ENCODE peak calls at places on chromosome 10, in ten cellular contexts. One of them, this sample, is unnamed.

GRCh38 chr10:125151170-125151823 is 9.1 kb downstream of the CTBP2 start:
- DNase-seq in hepatocyte: no peak
- DNase-seq in PC-3: no peak
- DNase-seq in gastrocnemius medialis: no peak
- DNase-seq in OCI-LY7: no peak
- DNase-seq in A549: no peak
- DNase-seq in tibial artery: peak
- DNase-seq in uterus: no peak
- DNase-seq in adrenal gland: no peak
- DNase-seq in right atrium auricular region: no peak
- DNase-seq in this sample: no peak

GRCh38 chr10:122424059-122424458 is 30.4 kb upstream of the ARMS2 start:
- DNase-seq in hepatocyte: no peak
- DNase-seq in PC-3: no peak
- DNase-seq in gastrocnemius medialis: no peak
- DNase-seq in OCI-LY7: no peak
- DNase-seq in A549: no peak
- DNase-seq in tibial artery: no peak
- DNase-seq in uterus: no peak
- DNase-seq in adrenal gland: no peak
- DNase-seq in right atrium auricular region: no peak
- DNase-seq in this sample: no peak

GRCh38 chr10:29533696-29534285 is 101.0 kb downstream of the SVIL start:
- DNase-seq in hepatocyte: no peak
- DNase-seq in PC-3: no peak
- DNase-seq in gastrocnemius medialis: peak
- DNase-seq in OCI-LY7: no peak
- DNase-seq in A549: no peak
- DNase-seq in tibial artery: no peak
- DNase-seq in uterus: no peak
- DNase-seq in adrenal gland: no peak
- DNase-seq in right atrium auricular region: no peak
- DNase-seq in this sample: no peak

GRCh38 chr10:68212721-68213352 is 19.1 kb downstream of the ATOH7 start:
- DNase-seq in hepatocyte: peak
- DNase-seq in PC-3: peak
- DNase-seq in gastrocnemius medialis: no peak
- DNase-seq in OCI-LY7: peak
- DNase-seq in A549: no peak
- DNase-seq in tibial artery: no peak
- DNase-seq in uterus: no peak
- DNase-seq in adrenal gland: no peak
- DNase-seq in right atrium auricular region: no peak
- DNase-seq in this sample: no peak

GRCh38 chr10:19728376-19728775 is 87.9 kb upstream of the PLXDC2 start:
- DNase-seq in hepatocyte: no peak
- DNase-seq in PC-3: no peak
- DNase-seq in gastrocnemius medialis: no peak
- DNase-seq in OCI-LY7: no peak
- DNase-seq in A549: no peak
- DNase-seq in tibial artery: no peak
- DNase-seq in uterus: no peak
- DNase-seq in adrenal gland: no peak
- DNase-seq in right atrium auricular region: no peak
- DNase-seq in this sample: no peak

GRCh38 chr10:310371-310770 is 175.1 kb downstream of the ZMYND11 start:
- DNase-seq in hepatocyte: no peak
- DNase-seq in PC-3: no peak
- DNase-seq in gastrocnemius medialis: no peak
- DNase-seq in OCI-LY7: no peak
- DNase-seq in A549: no peak
- DNase-seq in tibial artery: no peak
- DNase-seq in uterus: no peak
- DNase-seq in adrenal gland: no peak
- DNase-seq in right atrium auricular region: no peak
- DNase-seq in this sample: no peak

GRCh38 chr10:31069411-31069810 is 37.7 kb upstream of the ZNF438 start:
- DNase-seq in hepatocyte: no peak
- DNase-seq in PC-3: no peak
- DNase-seq in gastrocnemius medialis: no peak
- DNase-seq in OCI-LY7: no peak
- DNase-seq in A549: no peak
- DNase-seq in tibial artery: no peak
- DNase-seq in uterus: no peak
- DNase-seq in adrenal gland: no peak
- DNase-seq in right atrium auricular region: no peak
- DNase-seq in this sample: no peak

GRCh38 chr10:129956902-129957673 is 7.0 kb downstream of the EBF3 start:
- DNase-seq in hepatocyte: no peak
- DNase-seq in PC-3: no peak
- DNase-seq in gastrocnemius medialis: no peak
- DNase-seq in OCI-LY7: no peak
- DNase-seq in A549: no peak
- DNase-seq in tibial artery: peak
- DNase-seq in uterus: no peak
- DNase-seq in adrenal gland: no peak
- DNase-seq in right atrium auricular region: no peak
- DNase-seq in this sample: no peak

GRCh38 chr10:34018811-34019210 is 684.3 kb upstream of the NRP1 start:
- DNase-seq in hepatocyte: no peak
- DNase-seq in PC-3: peak
- DNase-seq in gastrocnemius medialis: no peak
- DNase-seq in OCI-LY7: no peak
- DNase-seq in A549: no peak
- DNase-seq in tibial artery: no peak
- DNase-seq in uterus: no peak
- DNase-seq in adrenal gland: no peak
- DNase-seq in right atrium auricular region: no peak
- DNase-seq in this sample: no peak

GRCh38 chr10:73228247-73228646 is 18.8 kb downstream of the DNAJC9 start:
- DNase-seq in hepatocyte: no peak
- DNase-seq in PC-3: no peak
- DNase-seq in gastrocnemius medialis: no peak
- DNase-seq in OCI-LY7: no peak
- DNase-seq in A549: no peak
- DNase-seq in tibial artery: no peak
- DNase-seq in uterus: no peak
- DNase-seq in adrenal gland: no peak
- DNase-seq in right atrium auricular region: no peak
- DNase-seq in this sample: no peak

GRCh38 chr10:49667991-49668390 is 11.5 kb upstream of the C10orf53 start:
- DNase-seq in hepatocyte: no peak
- DNase-seq in PC-3: no peak
- DNase-seq in gastrocnemius medialis: no peak
- DNase-seq in OCI-LY7: no peak
- DNase-seq in A549: no peak
- DNase-seq in tibial artery: no peak
- DNase-seq in uterus: no peak
- DNase-seq in adrenal gland: no peak
- DNase-seq in right atrium auricular region: no peak
- DNase-seq in this sample: no peak

GRCh38 chr10:92712016-92712889 is 22.5 kb downstream of the HHEX start:
- DNase-seq in hepatocyte: no peak
- DNase-seq in PC-3: no peak
- DNase-seq in gastrocnemius medialis: no peak
- DNase-seq in OCI-LY7: peak
- DNase-seq in A549: no peak
- DNase-seq in tibial artery: no peak
- DNase-seq in uterus: no peak
- DNase-seq in adrenal gland: no peak
- DNase-seq in right atrium auricular region: no peak
- DNase-seq in this sample: no peak

GRCh38 chr10:131546086-131546810 is 234.7 kb upstream of the TCERG1L start:
- DNase-seq in hepatocyte: peak
- DNase-seq in PC-3: peak
- DNase-seq in gastrocnemius medialis: no peak
- DNase-seq in OCI-LY7: no peak
- DNase-seq in A549: no peak
- DNase-seq in tibial artery: no peak
- DNase-seq in uterus: no peak
- DNase-seq in adrenal gland: no peak
- DNase-seq in right atrium auricular region: peak
- DNase-seq in this sample: no peak

GRCh38 chr10:69406302-69406811 is 10.4 kb downstream of the TACR2 start:
- DNase-seq in hepatocyte: no peak
- DNase-seq in PC-3: peak
- DNase-seq in gastrocnemius medialis: peak
- DNase-seq in OCI-LY7: no peak
- DNase-seq in A549: no peak
- DNase-seq in tibial artery: peak
- DNase-seq in uterus: peak
- DNase-seq in adrenal gland: peak
- DNase-seq in right atrium auricular region: no peak
- DNase-seq in this sample: no peak

GRCh38 chr10:96833220-96834001 is 1.3 kb downstream of the LCOR start:
- DNase-seq in hepatocyte: peak
- DNase-seq in PC-3: no peak
- DNase-seq in gastrocnemius medialis: peak
- DNase-seq in OCI-LY7: peak
- DNase-seq in A549: peak
- DNase-seq in tibial artery: peak
- DNase-seq in uterus: peak
- DNase-seq in adrenal gland: peak
- DNase-seq in right atrium auricular region: no peak
- DNase-seq in this sample: no peak

GRCh38 chr10:44962870-44963738 is 3.5 kb downstream of the RASSF4 start:
- DNase-seq in hepatocyte: no peak
- DNase-seq in PC-3: no peak
- DNase-seq in gastrocnemius medialis: peak
- DNase-seq in OCI-LY7: peak
- DNase-seq in A549: no peak
- DNase-seq in tibial artery: peak
- DNase-seq in uterus: no peak
- DNase-seq in adrenal gland: no peak
- DNase-seq in right atrium auricular region: peak
- DNase-seq in this sample: peak
- TF ChIP-seq CTCF in hepatocyte: peak
- TF ChIP-seq CTCF in PC-3: peak
- TF ChIP-seq CTCF in gastrocnemius medialis: peak
- TF ChIP-seq CTCF in OCI-LY7: peak
- TF ChIP-seq CTCF in A549: no peak
- TF ChIP-seq CTCF in tibial artery: peak
- TF ChIP-seq CTCF in uterus: no peak
- TF ChIP-seq CTCF in adrenal gland: no peak
- TF ChIP-seq CTCF in right atrium auricular region: no peak
- TF ChIP-seq CTCF in this sample: peak

GRCh38 chr10:110803239-110803593 is 68.5 kb upstream of the PDCD4 start:
- DNase-seq in hepatocyte: no peak
- DNase-seq in PC-3: no peak
- DNase-seq in gastrocnemius medialis: no peak
- DNase-seq in OCI-LY7: peak
- DNase-seq in A549: no peak
- DNase-seq in tibial artery: no peak
- DNase-seq in uterus: no peak
- DNase-seq in adrenal gland: no peak
- DNase-seq in right atrium auricular region: no peak
- DNase-seq in this sample: no peak

GRCh38 chr10:110802090-110802489 is 69.6 kb upstream of the PDCD4 start:
- DNase-seq in hepatocyte: peak
- DNase-seq in PC-3: no peak
- DNase-seq in gastrocnemius medialis: no peak
- DNase-seq in OCI-LY7: no peak
- DNase-seq in A549: no peak
- DNase-seq in tibial artery: no peak
- DNase-seq in uterus: no peak
- DNase-seq in adrenal gland: no peak
- DNase-seq in right atrium auricular region: no peak
- DNase-seq in this sample: no peak

GRCh38 chr10:110803830-110804338 is 67.8 kb upstream of the PDCD4 start:
- DNase-seq in hepatocyte: peak
- DNase-seq in PC-3: peak
- DNase-seq in gastrocnemius medialis: no peak
- DNase-seq in OCI-LY7: peak
- DNase-seq in A549: peak
- DNase-seq in tibial artery: peak
- DNase-seq in uterus: peak
- DNase-seq in adrenal gland: peak
- DNase-seq in right atrium auricular region: no peak
- DNase-seq in this sample: peak

GRCh38 chr10:110805292-110805691 is 66.4 kb upstream of the PDCD4 start:
- DNase-seq in hepatocyte: no peak
- DNase-seq in PC-3: no peak
- DNase-seq in gastrocnemius medialis: no peak
- DNase-seq in OCI-LY7: no peak
- DNase-seq in A549: no peak
- DNase-seq in tibial artery: no peak
- DNase-seq in uterus: no peak
- DNase-seq in adrenal gland: no peak
- DNase-seq in right atrium auricular region: no peak
- DNase-seq in this sample: no peak

GRCh38 chr10:110802551-110803238 is 69.0 kb upstream of the PDCD4 start:
- DNase-seq in hepatocyte: peak
- DNase-seq in PC-3: no peak
- DNase-seq in gastrocnemius medialis: no peak
- DNase-seq in OCI-LY7: peak
- DNase-seq in A549: no peak
- DNase-seq in tibial artery: peak
- DNase-seq in uterus: peak
- DNase-seq in adrenal gland: peak
- DNase-seq in right atrium auricular region: peak
- DNase-seq in this sample: peak
- H3K4me3 ChIP-seq in hepatocyte: no peak
- H3K4me3 ChIP-seq in PC-3: no peak
- H3K4me3 ChIP-seq in gastrocnemius medialis: no peak
- H3K4me3 ChIP-seq in OCI-LY7: peak
- H3K4me3 ChIP-seq in A549: no peak
- H3K4me3 ChIP-seq in tibial artery: no peak
- H3K4me3 ChIP-seq in uterus: no peak
- H3K4me3 ChIP-seq in adrenal gland: no peak
- H3K4me3 ChIP-seq in right atrium auricular region: no peak
- H3K4me3 ChIP-seq in this sample: no peak

GRCh38 chr10:86979977-86980448 is 11.7 kb downstream of the ADIRF start:
- DNase-seq in hepatocyte: peak
- DNase-seq in PC-3: no peak
- DNase-seq in gastrocnemius medialis: peak
- DNase-seq in OCI-LY7: no peak
- DNase-seq in A549: no peak
- DNase-seq in tibial artery: peak
- DNase-seq in uterus: peak
- DNase-seq in adrenal gland: peak
- DNase-seq in right atrium auricular region: peak
- DNase-seq in this sample: peak
- H3K27ac ChIP-seq in hepatocyte: no peak
- H3K27ac ChIP-seq in PC-3: no peak
- H3K27ac ChIP-seq in gastrocnemius medialis: peak
- H3K27ac ChIP-seq in OCI-LY7: no peak
- H3K27ac ChIP-seq in A549: peak
- H3K27ac ChIP-seq in tibial artery: peak
- H3K27ac ChIP-seq in uterus: peak
- H3K27ac ChIP-seq in adrenal gland: no peak
- H3K27ac ChIP-seq in right atrium auricular region: peak
- H3K27ac ChIP-seq in this sample: peak

DNA sequence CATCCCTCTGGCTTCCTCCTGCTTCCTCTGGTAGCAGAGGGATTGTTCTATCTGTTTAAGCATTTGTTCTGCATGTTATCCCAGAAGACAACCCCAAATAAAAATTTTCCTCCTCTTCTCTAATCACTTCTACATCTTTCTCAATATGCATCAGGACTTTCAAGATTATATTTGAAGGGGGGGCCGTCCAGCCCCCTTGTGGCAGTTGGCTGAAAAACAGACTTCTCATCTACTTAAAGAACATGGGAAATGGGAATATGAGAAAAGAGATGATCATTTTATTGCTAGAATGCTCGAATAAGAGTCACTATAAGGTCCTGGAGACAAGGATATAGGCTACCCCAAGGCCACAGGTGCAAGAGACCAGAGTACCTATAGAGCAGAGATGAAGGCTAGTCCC is 466.0 kb downstream of the REEP3 start:
- DNase-seq in hepatocyte: no peak
- DNase-seq in PC-3: no peak
- DNase-seq in gastrocnemius medialis: no peak
- DNase-seq in OCI-LY7: no peak
- DNase-seq in A549: no peak
- DNase-seq in tibial artery: no peak
- DNase-seq in uterus: no peak
- DNase-seq in adrenal gland: no peak
- DNase-seq in right atrium auricular region: no peak
- DNase-seq in this sample: no peak
- TF ChIP-seq CTCF in hepatocyte: no peak
- TF ChIP-seq CTCF in PC-3: peak
- TF ChIP-seq CTCF in gastrocnemius medialis: no peak
- TF ChIP-seq CTCF in OCI-LY7: peak
- TF ChIP-seq CTCF in A549: no peak
- TF ChIP-seq CTCF in tibial artery: no peak
- TF ChIP-seq CTCF in uterus: no peak
- TF ChIP-seq CTCF in adrenal gland: no peak
- TF ChIP-seq CTCF in right atrium auricular region: no peak
- TF ChIP-seq CTCF in this sample: no peak

This sample was measured in psoas muscle.